ENCODE peak calls at places on chromosomes 3 and 15, in eight cellular contexts. U is adrenal gland; R is NT2/D1; I is left ventricle myocardium inferior; H is cardiac muscle cell; W is heart left ventricle; Z is CD8-positive, alpha-beta memory T cell; B is K562. E is an unnamed sample. For H3K9me3, the result is how much of the 10 kb centered on the place peaks cover.

GRCh38 chr3:42680806-42681205 is 4.5 kb upstream of the KLHL40 start:
- DNase-seq in U (no peak), R (no peak), I (no peak), H (no peak), W (no peak), Z (no peak), B (no peak), E (no peak)

GRCh38 chr3:130014526-130014925 is 40.0 kb downstream of the TRH start:
- DNase-seq in U (no peak), R (no peak), I (no peak), H (no peak), W (no peak), Z (no peak), B (no peak), E (no peak)

GRCh38 chr3:4856136-4856535 is 123.1 kb upstream of the BHLHE40 start:
- DNase-seq in U (no peak), R (no peak), I (no peak), H (no peak), W (no peak), Z (no peak), B (no peak), E (no peak)

GRCh38 chr3:181076558-181076957 is 87.0 kb upstream of the DNAJC19 start:
- DNase-seq in U (no peak), R (no peak), I (no peak), H (no peak), W (no peak), Z (no peak), B (no peak), E (no peak)

GRCh38 chr3:25265284-25265683 is 162.8 kb upstream of the RARB start:
- DNase-seq in U (no peak), R (no peak), I (no peak), H (no peak), W (no peak), Z (no peak), B (no peak), E (no peak)

GRCh38 chr3:56997675-56998074 is 62.8 kb upstream of the SPATA12 start:
- DNase-seq in U (no peak), R (no peak), I (no peak), H (no peak), W (no peak), Z (no peak), B (no peak), E (no peak)

GRCh38 chr15:59232476-59232875 is 25.8 kb downstream of the LDHAL6B start:
- DNase-seq in U (no peak), R (no peak), I (no peak), H (no peak), W (no peak), Z (no peak), B (no peak), E (no peak)

GRCh38 chr3:100047455-100048141 is 66.7 kb downstream of the FILIP1L start:
- DNase-seq in U (no peak), R (no peak), I (no peak), H (no peak), W (no peak), Z (no peak), B (no peak), E (no peak)

GRCh38 chr15:38842991-38843610 is 278.5 kb upstream of the RASGRP1 start:
- DNase-seq in U (no peak), R (no peak), I (no peak), H (no peak), W (no peak), Z (no peak), B (no peak), E (no peak)

GRCh38 chr15:78565951-78566774 is 843 bp downstream of the CHRNA5 start:
- DNase-seq in U (no peak), R (peak), I (no peak), H (peak), W (no peak), Z (no peak), B (peak), E (no peak)

GRCh38 chr15:97745481-97746071 is 214.9 kb upstream of the ARRDC4 start:
- DNase-seq in U (peak), R (peak), I (no peak), H (peak), W (peak), Z (no peak), B (peak), E (no peak)

GRCh38 chr15:37165420-37165819 is 65.1 kb upstream of the MEIS2 start:
- DNase-seq in U (no peak), R (no peak), I (no peak), H (peak), W (no peak), Z (no peak), B (no peak), E (no peak)

GRCh38 chr3:119206611-119207511 is 33.5 kb downstream of the UPK1B start:
- DNase-seq in U (no peak), R (no peak), I (no peak), H (peak), W (no peak), Z (no peak), B (no peak), E (no peak)

GRCh38 chr15:90018216-90018831 is 17.2 kb downstream of the ZNF710 start:
- DNase-seq in U (peak), R (no peak), I (no peak), H (no peak), W (no peak), Z (no peak), B (no peak), E (no peak)

GRCh38 chr15:68602484-68603240 is 23.9 kb downstream of the CORO2B start:
- DNase-seq in U (no peak), R (no peak), I (no peak), H (no peak), W (no peak), Z (no peak), B (no peak), E (no peak)

GRCh38 chr3:102124301-102125158 is 275.2 kb downstream of the NFKBIZ start:
- DNase-seq in U (no peak), R (no peak), I (no peak), H (no peak), W (no peak), Z (no peak), B (no peak), E (no peak)

GRCh38 chr15:70379134-70379533 is 281.4 kb upstream of the TLE3 start:
- DNase-seq in U (peak), R (no peak), I (no peak), H (no peak), W (no peak), Z (no peak), B (no peak), E (peak)

GRCh38 chr3:129888739-129889138 is 4.8 kb downstream of the TMCC1 start:
- DNase-seq in U (no peak), R (no peak), I (no peak), H (no peak), W (no peak), Z (no peak), B (no peak), E (no peak)

GRCh38 chr3:47298439-47298838 is 15.7 kb downstream of the KLHL18 start:
- DNase-seq in U (no peak), R (no peak), I (no peak), H (no peak), W (no peak), Z (no peak), B (no peak), E (no peak)

GRCh38 chr3:56469141-56469540 is 874 bp upstream of the ERC2 start:
- DNase-seq in U (no peak), R (no peak), I (no peak), H (no peak), W (no peak), Z (no peak), B (no peak), E (no peak)

GRCh38 chr3:192060160-192060783 is 599.3 kb downstream of the PYDC2 start:
- DNase-seq in U (no peak), R (no peak), I (no peak), H (no peak), W (no peak), Z (no peak), B (no peak), E (no peak)

GRCh38 chr3:173553635-173554280 is 156.2 kb downstream of the NLGN1 start:
- DNase-seq in U (no peak), R (peak), I (no peak), H (peak), W (no peak), Z (no peak), B (peak), E (no peak)

GRCh38 chr15:85597155-85597815 is 197.4 kb downstream of the KLHL25 start:
- DNase-seq in U (no peak), R (no peak), I (no peak), H (no peak), W (no peak), Z (peak), B (no peak), E (no peak)

GRCh38 chr15:92392966-92393286 is 755 bp upstream of the ST8SIA2 start:
- DNase-seq in U (no peak), R (no peak), I (no peak), H (no peak), W (no peak), Z (no peak), B (no peak), E (no peak)

GRCh38 chr3:8069981-8070380 is 431.6 kb upstream of the LMCD1 start:
- DNase-seq in U (no peak), R (no peak), I (no peak), H (no peak), W (no peak), Z (no peak), B (no peak), E (no peak)

GRCh38 chr3:184786271-184787010 is 25.5 kb upstream of the VPS8 start:
- DNase-seq in U (peak), R (no peak), I (peak), H (no peak), W (peak), Z (no peak), B (no peak), E (peak)

GRCh38 chr15:45921978-45922377 is 287.1 kb downstream of the SQOR start:
- DNase-seq in U (no peak), R (no peak), I (no peak), H (no peak), W (no peak), Z (no peak), B (no peak), E (no peak)

GRCh38 chr3:29430558-29430971 is 149.7 kb downstream of the RBMS3 start:
- DNase-seq in U (no peak), R (no peak), I (no peak), H (no peak), W (no peak), Z (no peak), B (no peak), E (no peak)

GRCh38 chr3:143040264-143040879 is 39.0 kb downstream of the U2SURP start:
- DNase-seq in U (no peak), R (peak), I (no peak), H (peak), W (no peak), Z (no peak), B (no peak), E (no peak)

GRCh38 chr15:48681274-48681840 is 35.8 kb upstream of the FBN1 start:
- DNase-seq in U (no peak), R (no peak), I (no peak), H (no peak), W (no peak), Z (no peak), B (no peak), E (no peak)
- H3K9me3 ChIP-seq in U (under half), R (under half), I (under half), H (under half), W (under half), Z (under half), B (under half), E (under half)

GRCh38 chr15:31153531-31153930 is 52.0 kb upstream of the TRPM1 start:
- DNase-seq in U (peak), R (no peak), I (no peak), H (no peak), W (no peak), Z (no peak), B (no peak), E (no peak)
- H3K9me3 ChIP-seq in U (under half), R (under half), I (under half), H (under half), W (under half), Z (under half), B (under half), E (under half)

GRCh38 chr3:1529666-1530065 is 436.8 kb downstream of the CNTN6 start:
- DNase-seq in U (no peak), R (no peak), I (no peak), H (no peak), W (no peak), Z (no peak), B (no peak), E (no peak)
- H3K9me3 ChIP-seq in U (under half), R (under half), I (under half), H (under half), W (under half), Z (under half), B (under half), E (under half)

GRCh38 chr3:97864-98263 is 98.7 kb upstream of the CHL1 start:
- DNase-seq in U (no peak), R (no peak), I (no peak), H (no peak), W (no peak), Z (no peak), B (no peak), E (no peak)
- H3K9me3 ChIP-seq in U (under half), R (under half), I (under half), H (under half), W (under half), Z (under half), B (under half), E (under half)

GRCh38 chr15:72042054-72042453 is 75.9 kb downstream of the MYO9A start:
- DNase-seq in U (no peak), R (no peak), I (no peak), H (no peak), W (no peak), Z (no peak), B (no peak), E (no peak)
- H3K9me3 ChIP-seq in U (under half), R (under half), I (under half), H (under half), W (under half), Z (under half), B (under half), E (under half)

E was measured in right atrium auricular region.